ENCODE peak calls at places on chromosome 18, in eight cellular contexts. One of them, this sample, is unnamed.

GRCh38 chr18:13614701-13615288 is 111.6 kb downstream of the FAM210A start:
- DNase-seq in right cardiac atrium: peak
- DNase-seq in esophagus squamous epithelium: no peak
- DNase-seq in NCI-H774: no peak
- DNase-seq in spleen: peak
- DNase-seq in activated T-helper 1 cell treated with anti-CD3 and anti-CD28 coated beads, Interleukin-12 subunit alpha, Interleukin-12 subunit beta, Interleukin-2, Interleukin-4 antibody, amounts not matched to agents 30 ng/mL and 10 ng/mL and 1 ng/mL, durations not matched to agents 14 hours and 24 hours and 36 hours: peak
- DNase-seq in activated CD8-positive, alpha-beta T cell treated with anti-CD3 and anti-CD28 coated beads for 36 hours: peak
- DNase-seq in AG09309: no peak
- DNase-seq in this sample: peak

GRCh38 chr18:63051928-63052327 is 267.6 kb downstream of the BCL2 start:
- DNase-seq in AG09309: no peak
- DNase-seq in activated CD8-positive, alpha-beta T cell treated with anti-CD3 and anti-CD28 coated beads for 36 hours: no peak
- DNase-seq in right cardiac atrium: no peak
- DNase-seq in spleen: no peak
- DNase-seq in esophagus squamous epithelium: no peak
- DNase-seq in NCI-H774: no peak
- DNase-seq in activated T-helper 1 cell treated with anti-CD3 and anti-CD28 coated beads, Interleukin-12 subunit alpha, Interleukin-12 subunit beta, Interleukin-2, Interleukin-4 antibody, amounts not matched to agents 30 ng/mL and 10 ng/mL and 1 ng/mL, durations not matched to agents 14 hours and 24 hours and 36 hours: no peak
- DNase-seq in this sample: no peak

GRCh38 chr18:51070545-51070944 is 40.5 kb downstream of the SMAD4 start:
- DNase-seq in AG09309: peak
- DNase-seq in esophagus squamous epithelium: no peak
- DNase-seq in spleen: no peak
- DNase-seq in right cardiac atrium: no peak
- DNase-seq in activated T-helper 1 cell treated with anti-CD3 and anti-CD28 coated beads, Interleukin-12 subunit alpha, Interleukin-12 subunit beta, Interleukin-2, Interleukin-4 antibody, amounts not matched to agents 30 ng/mL and 10 ng/mL and 1 ng/mL, durations not matched to agents 14 hours and 24 hours and 36 hours: no peak
- DNase-seq in NCI-H774: no peak
- DNase-seq in activated CD8-positive, alpha-beta T cell treated with anti-CD3 and anti-CD28 coated beads for 36 hours: no peak
- DNase-seq in this sample: no peak

GRCh38 chr18:26335139-26335933 is 109.1 kb downstream of the TAF4B start:
- DNase-seq in activated CD8-positive, alpha-beta T cell treated with anti-CD3 and anti-CD28 coated beads for 36 hours: no peak
- DNase-seq in activated T-helper 1 cell treated with anti-CD3 and anti-CD28 coated beads, Interleukin-12 subunit alpha, Interleukin-12 subunit beta, Interleukin-2, Interleukin-4 antibody, amounts not matched to agents 30 ng/mL and 10 ng/mL and 1 ng/mL, durations not matched to agents 14 hours and 24 hours and 36 hours: no peak
- DNase-seq in right cardiac atrium: no peak
- DNase-seq in NCI-H774: no peak
- DNase-seq in spleen: no peak
- DNase-seq in esophagus squamous epithelium: no peak
- DNase-seq in AG09309: peak
- DNase-seq in this sample: no peak

GRCh38 chr18:80159713-80160636 is 50.9 kb downstream of the ADNP2 start:
- DNase-seq in spleen: peak
- DNase-seq in AG09309: no peak
- DNase-seq in activated CD8-positive, alpha-beta T cell treated with anti-CD3 and anti-CD28 coated beads for 36 hours: peak
- DNase-seq in activated T-helper 1 cell treated with anti-CD3 and anti-CD28 coated beads, Interleukin-12 subunit alpha, Interleukin-12 subunit beta, Interleukin-2, Interleukin-4 antibody, amounts not matched to agents 30 ng/mL and 10 ng/mL and 1 ng/mL, durations not matched to agents 14 hours and 24 hours and 36 hours: peak
- DNase-seq in right cardiac atrium: peak
- DNase-seq in esophagus squamous epithelium: no peak
- DNase-seq in NCI-H774: no peak
- DNase-seq in this sample: no peak

GRCh38 chr18:8479826-8480225 is 129.4 kb upstream of the RAB12 start:
- DNase-seq in activated CD8-positive, alpha-beta T cell treated with anti-CD3 and anti-CD28 coated beads for 36 hours: no peak
- DNase-seq in AG09309: no peak
- DNase-seq in activated T-helper 1 cell treated with anti-CD3 and anti-CD28 coated beads, Interleukin-12 subunit alpha, Interleukin-12 subunit beta, Interleukin-2, Interleukin-4 antibody, amounts not matched to agents 30 ng/mL and 10 ng/mL and 1 ng/mL, durations not matched to agents 14 hours and 24 hours and 36 hours: no peak
- DNase-seq in right cardiac atrium: no peak
- DNase-seq in NCI-H774: no peak
- DNase-seq in esophagus squamous epithelium: no peak
- DNase-seq in spleen: no peak
- DNase-seq in this sample: no peak

GRCh38 chr18:48676346-48676745 is 137.5 kb downstream of the CTIF start:
- DNase-seq in spleen: peak
- DNase-seq in esophagus squamous epithelium: no peak
- DNase-seq in activated CD8-positive, alpha-beta T cell treated with anti-CD3 and anti-CD28 coated beads for 36 hours: no peak
- DNase-seq in right cardiac atrium: peak
- DNase-seq in NCI-H774: no peak
- DNase-seq in activated T-helper 1 cell treated with anti-CD3 and anti-CD28 coated beads, Interleukin-12 subunit alpha, Interleukin-12 subunit beta, Interleukin-2, Interleukin-4 antibody, amounts not matched to agents 30 ng/mL and 10 ng/mL and 1 ng/mL, durations not matched to agents 14 hours and 24 hours and 36 hours: no peak
- DNase-seq in AG09309: no peak
- DNase-seq in this sample: no peak

GRCh38 chr18:61998335-61998734 is 105.5 kb upstream of the RNF152 start:
- DNase-seq in spleen: no peak
- DNase-seq in activated T-helper 1 cell treated with anti-CD3 and anti-CD28 coated beads, Interleukin-12 subunit alpha, Interleukin-12 subunit beta, Interleukin-2, Interleukin-4 antibody, amounts not matched to agents 30 ng/mL and 10 ng/mL and 1 ng/mL, durations not matched to agents 14 hours and 24 hours and 36 hours: no peak
- DNase-seq in right cardiac atrium: no peak
- DNase-seq in activated CD8-positive, alpha-beta T cell treated with anti-CD3 and anti-CD28 coated beads for 36 hours: no peak
- DNase-seq in NCI-H774: no peak
- DNase-seq in AG09309: no peak
- DNase-seq in esophagus squamous epithelium: no peak
- DNase-seq in this sample: no peak

GRCh38 chr18:303011-303410 is 35.2 kb upstream of the THOC1 start:
- DNase-seq in AG09309: no peak
- DNase-seq in right cardiac atrium: no peak
- DNase-seq in NCI-H774: no peak
- DNase-seq in activated CD8-positive, alpha-beta T cell treated with anti-CD3 and anti-CD28 coated beads for 36 hours: no peak
- DNase-seq in spleen: no peak
- DNase-seq in activated T-helper 1 cell treated with anti-CD3 and anti-CD28 coated beads, Interleukin-12 subunit alpha, Interleukin-12 subunit beta, Interleukin-2, Interleukin-4 antibody, amounts not matched to agents 30 ng/mL and 10 ng/mL and 1 ng/mL, durations not matched to agents 14 hours and 24 hours and 36 hours: no peak
- DNase-seq in esophagus squamous epithelium: no peak
- DNase-seq in this sample: no peak

GRCh38 chr18:45566025-45566740 is 49.1 kb upstream of the SLC14A2 start:
- DNase-seq in NCI-H774: no peak
- DNase-seq in right cardiac atrium: peak
- DNase-seq in activated CD8-positive, alpha-beta T cell treated with anti-CD3 and anti-CD28 coated beads for 36 hours: no peak
- DNase-seq in esophagus squamous epithelium: no peak
- DNase-seq in spleen: no peak
- DNase-seq in activated T-helper 1 cell treated with anti-CD3 and anti-CD28 coated beads, Interleukin-12 subunit alpha, Interleukin-12 subunit beta, Interleukin-2, Interleukin-4 antibody, amounts not matched to agents 30 ng/mL and 10 ng/mL and 1 ng/mL, durations not matched to agents 14 hours and 24 hours and 36 hours: no peak
- DNase-seq in AG09309: peak
- DNase-seq in this sample: no peak

GRCh38 chr18:76131738-76132137 is 363.3 kb downstream of the ZNF516 start:
- DNase-seq in NCI-H774: no peak
- DNase-seq in AG09309: peak
- DNase-seq in right cardiac atrium: no peak
- DNase-seq in spleen: no peak
- DNase-seq in activated T-helper 1 cell treated with anti-CD3 and anti-CD28 coated beads, Interleukin-12 subunit alpha, Interleukin-12 subunit beta, Interleukin-2, Interleukin-4 antibody, amounts not matched to agents 30 ng/mL and 10 ng/mL and 1 ng/mL, durations not matched to agents 14 hours and 24 hours and 36 hours: no peak
- DNase-seq in esophagus squamous epithelium: no peak
- DNase-seq in activated CD8-positive, alpha-beta T cell treated with anti-CD3 and anti-CD28 coated beads for 36 hours: peak
- DNase-seq in this sample: peak

GRCh38 chr18:53754154-53754553 is 470.3 kb downstream of the MBD2 start:
- DNase-seq in spleen: no peak
- DNase-seq in activated T-helper 1 cell treated with anti-CD3 and anti-CD28 coated beads, Interleukin-12 subunit alpha, Interleukin-12 subunit beta, Interleukin-2, Interleukin-4 antibody, amounts not matched to agents 30 ng/mL and 10 ng/mL and 1 ng/mL, durations not matched to agents 14 hours and 24 hours and 36 hours: no peak
- DNase-seq in activated CD8-positive, alpha-beta T cell treated with anti-CD3 and anti-CD28 coated beads for 36 hours: no peak
- DNase-seq in esophagus squamous epithelium: no peak
- DNase-seq in NCI-H774: no peak
- DNase-seq in AG09309: no peak
- DNase-seq in right cardiac atrium: no peak
- DNase-seq in this sample: no peak

GRCh38 chr18:24417465-24417864 is 9.0 kb upstream of the IMPACT start:
- DNase-seq in activated T-helper 1 cell treated with anti-CD3 and anti-CD28 coated beads, Interleukin-12 subunit alpha, Interleukin-12 subunit beta, Interleukin-2, Interleukin-4 antibody, amounts not matched to agents 30 ng/mL and 10 ng/mL and 1 ng/mL, durations not matched to agents 14 hours and 24 hours and 36 hours: no peak
- DNase-seq in spleen: no peak
- DNase-seq in AG09309: no peak
- DNase-seq in right cardiac atrium: no peak
- DNase-seq in esophagus squamous epithelium: no peak
- DNase-seq in activated CD8-positive, alpha-beta T cell treated with anti-CD3 and anti-CD28 coated beads for 36 hours: no peak
- DNase-seq in NCI-H774: no peak
- DNase-seq in this sample: no peak

GRCh38 chr18:9017170-9017899 is 85.2 kb upstream of the NDUFV2 start:
- DNase-seq in esophagus squamous epithelium: peak
- DNase-seq in activated T-helper 1 cell treated with anti-CD3 and anti-CD28 coated beads, Interleukin-12 subunit alpha, Interleukin-12 subunit beta, Interleukin-2, Interleukin-4 antibody, amounts not matched to agents 30 ng/mL and 10 ng/mL and 1 ng/mL, durations not matched to agents 14 hours and 24 hours and 36 hours: peak
- DNase-seq in right cardiac atrium: peak
- DNase-seq in NCI-H774: no peak
- DNase-seq in AG09309: peak
- DNase-seq in spleen: peak
- DNase-seq in activated CD8-positive, alpha-beta T cell treated with anti-CD3 and anti-CD28 coated beads for 36 hours: peak
- DNase-seq in this sample: no peak

GRCh38 chr18:12990662-12990976 is 543 bp upstream of the CEP192 start:
- DNase-seq in AG09309: no peak
- DNase-seq in esophagus squamous epithelium: no peak
- DNase-seq in activated CD8-positive, alpha-beta T cell treated with anti-CD3 and anti-CD28 coated beads for 36 hours: no peak
- DNase-seq in right cardiac atrium: no peak
- DNase-seq in activated T-helper 1 cell treated with anti-CD3 and anti-CD28 coated beads, Interleukin-12 subunit alpha, Interleukin-12 subunit beta, Interleukin-2, Interleukin-4 antibody, amounts not matched to agents 30 ng/mL and 10 ng/mL and 1 ng/mL, durations not matched to agents 14 hours and 24 hours and 36 hours: no peak
- DNase-seq in spleen: no peak
- DNase-seq in NCI-H774: no peak
- DNase-seq in this sample: no peak

GRCh38 chr18:57107141-57107832 is 39.6 kb upstream of the BOD1L2 start:
- DNase-seq in AG09309: no peak
- DNase-seq in esophagus squamous epithelium: no peak
- DNase-seq in NCI-H774: no peak
- DNase-seq in spleen: no peak
- DNase-seq in activated T-helper 1 cell treated with anti-CD3 and anti-CD28 coated beads, Interleukin-12 subunit alpha, Interleukin-12 subunit beta, Interleukin-2, Interleukin-4 antibody, amounts not matched to agents 30 ng/mL and 10 ng/mL and 1 ng/mL, durations not matched to agents 14 hours and 24 hours and 36 hours: no peak
- DNase-seq in right cardiac atrium: no peak
- DNase-seq in activated CD8-positive, alpha-beta T cell treated with anti-CD3 and anti-CD28 coated beads for 36 hours: no peak
- DNase-seq in this sample: peak

GRCh38 chr18:7269903-7270302 is 39.0 kb downstream of the LRRC30 start:
- DNase-seq in activated T-helper 1 cell treated with anti-CD3 and anti-CD28 coated beads, Interleukin-12 subunit alpha, Interleukin-12 subunit beta, Interleukin-2, Interleukin-4 antibody, amounts not matched to agents 30 ng/mL and 10 ng/mL and 1 ng/mL, durations not matched to agents 14 hours and 24 hours and 36 hours: no peak
- DNase-seq in esophagus squamous epithelium: no peak
- DNase-seq in NCI-H774: no peak
- DNase-seq in spleen: no peak
- DNase-seq in activated CD8-positive, alpha-beta T cell treated with anti-CD3 and anti-CD28 coated beads for 36 hours: no peak
- DNase-seq in right cardiac atrium: no peak
- DNase-seq in AG09309: no peak
- DNase-seq in this sample: no peak

GRCh38 chr18:48190994-48191393 is 218.2 kb downstream of the ZBTB7C start:
- DNase-seq in right cardiac atrium: no peak
- DNase-seq in NCI-H774: no peak
- DNase-seq in spleen: no peak
- DNase-seq in esophagus squamous epithelium: no peak
- DNase-seq in AG09309: no peak
- DNase-seq in activated T-helper 1 cell treated with anti-CD3 and anti-CD28 coated beads, Interleukin-12 subunit alpha, Interleukin-12 subunit beta, Interleukin-2, Interleukin-4 antibody, amounts not matched to agents 30 ng/mL and 10 ng/mL and 1 ng/mL, durations not matched to agents 14 hours and 24 hours and 36 hours: no peak
- DNase-seq in activated CD8-positive, alpha-beta T cell treated with anti-CD3 and anti-CD28 coated beads for 36 hours: no peak
- DNase-seq in this sample: no peak